ENCODE peak calls at places on chromosomes 12 and 14, in eight cellular contexts. E is adrenal gland; T is IMR-90; Z is CD4-positive, alpha-beta memory T cell; V is suprapubic skin; P is OCI-LY7; K is left ventricle myocardium inferior; U is heart left ventricle. S is an unnamed sample.

GRCh38 chr14:77141592-77142288 is at the start of gene ZDHHC22:
- DNase-seq in E (no peak), T (no peak), Z (no peak), V (no peak), P (no peak), K (no peak), U (no peak), S (no peak)

GRCh38 chr12:113439606-113440030 is 17.4 kb downstream of the SDSL start:
- DNase-seq in E (peak; percentile 66), T (peak; percentile 31), Z (no peak), V (no peak), P (peak; percentile 59), K (no peak), U (no peak), S (no peak)

GRCh38 chr14:98766818-98767217 is 505.2 kb downstream of the BCL11B start:
- DNase-seq in E (no peak), T (no peak), Z (no peak), V (no peak), P (no peak), K (no peak), U (no peak), S (no peak)

GRCh38 chr12:15268927-15269552 is 47.8 kb upstream of the RERG start:
- DNase-seq in E (peak; percentile 78), T (peak; percentile 58), Z (peak; percentile 43), V (no peak), P (peak; percentile 66), K (peak; percentile 14), U (peak; percentile 15), S (no peak)

GRCh38 chr14:104891664-104892500 is 26.8 kb downstream of the CEP170B start:
- DNase-seq in E (peak; percentile 51), T (no peak), Z (no peak), V (peak; percentile 78), P (no peak), K (peak; percentile 14), U (no peak), S (no peak)

GRCh38 chr12:112836736-112837628 is 45.4 kb downstream of the RPH3A start:
- DNase-seq in E (peak; percentile 59), T (no peak), Z (no peak), V (no peak), P (no peak), K (no peak), U (no peak), S (no peak)

GRCh38 chr14:75993567-75994041 is 8.0 kb downstream of the IFT43 start:
- DNase-seq in E (no peak), T (no peak), Z (no peak), V (no peak), P (peak; percentile 45), K (no peak), U (no peak), S (no peak)

GRCh38 chr14:34368971-34369665 is 92.9 kb downstream of the SPTSSA start:
- DNase-seq in E (no peak), T (no peak), Z (no peak), V (no peak), P (no peak), K (no peak), U (no peak), S (no peak)

GRCh38 chr12:90335561-90335960 is 619.4 kb downstream of the CCER1 start:
- DNase-seq in E (no peak), T (no peak), Z (no peak), V (no peak), P (no peak), K (no peak), U (no peak), S (no peak)

GRCh38 chr12:65895031-65895430 is 70.7 kb downstream of the HMGA2 start:
- DNase-seq in E (no peak), T (no peak), Z (no peak), V (no peak), P (no peak), K (no peak), U (no peak), S (no peak)

GRCh38 chr14:78606111-78606510 is 435.9 kb downstream of the NRXN3 start:
- DNase-seq in E (no peak), T (peak; percentile 75), Z (no peak), V (no peak), P (no peak), K (no peak), U (no peak), S (no peak)

GRCh38 chr12:106423291-106423690 is 65.7 kb downstream of the POLR3B start:
- DNase-seq in E (no peak), T (no peak), Z (no peak), V (no peak), P (no peak), K (no peak), U (no peak), S (no peak)

GRCh38 chr12:81084848-81085350 is 7.0 kb downstream of the ACSS3 start:
- DNase-seq in E (no peak), T (no peak), Z (no peak), V (no peak), P (no peak), K (no peak), U (no peak), S (no peak)

GRCh38 chr12:81088221-81088620 is 10.3 kb downstream of the ACSS3 start:
- DNase-seq in E (no peak), T (no peak), Z (no peak), V (no peak), P (no peak), K (no peak), U (no peak), S (no peak)

GRCh38 chr12:81086342-81086741 is 8.5 kb downstream of the ACSS3 start:
- DNase-seq in E (peak; percentile 70), T (no peak), Z (no peak), V (no peak), P (no peak), K (no peak), U (no peak), S (no peak)

GRCh38 chr12:81083906-81084513 is 6.1 kb downstream of the ACSS3 start:
- DNase-seq in E (no peak), T (no peak), Z (no peak), V (no peak), P (no peak), K (no peak), U (no peak), S (no peak)

DNA sequence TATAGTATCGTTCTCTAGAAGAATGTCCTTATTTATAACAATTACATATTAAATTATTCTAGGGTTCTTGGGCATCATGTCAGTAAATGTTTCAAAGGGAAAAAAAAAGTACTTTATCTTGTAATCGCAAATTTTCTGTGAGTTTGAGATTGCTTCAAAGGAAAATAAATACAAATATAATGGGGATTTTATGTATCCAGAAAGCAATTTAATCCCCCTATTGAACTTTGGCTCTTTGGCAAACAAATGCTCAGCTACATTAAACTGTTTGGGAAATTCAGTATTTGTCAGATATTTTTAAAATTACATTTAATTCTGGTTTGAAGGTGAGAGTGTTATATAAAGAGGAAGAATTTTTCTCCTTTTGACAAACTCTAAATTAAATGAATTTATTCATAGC is 8.0 kb downstream of the ACSS3 start:
- DNase-seq in E (no peak), T (no peak), Z (no peak), V (no peak), P (no peak), K (no peak), U (no peak), S (no peak)
- H3K27ac ChIP-seq in E (no peak overlapping the region), T (no peak overlapping the region), Z (no peak overlapping the region), V (no peak overlapping the region), P (no peak overlapping the region), K (peak overlapping the region; percentile 47), U (peak overlapping the region; percentile 46), S (no peak overlapping the region)

DNA sequence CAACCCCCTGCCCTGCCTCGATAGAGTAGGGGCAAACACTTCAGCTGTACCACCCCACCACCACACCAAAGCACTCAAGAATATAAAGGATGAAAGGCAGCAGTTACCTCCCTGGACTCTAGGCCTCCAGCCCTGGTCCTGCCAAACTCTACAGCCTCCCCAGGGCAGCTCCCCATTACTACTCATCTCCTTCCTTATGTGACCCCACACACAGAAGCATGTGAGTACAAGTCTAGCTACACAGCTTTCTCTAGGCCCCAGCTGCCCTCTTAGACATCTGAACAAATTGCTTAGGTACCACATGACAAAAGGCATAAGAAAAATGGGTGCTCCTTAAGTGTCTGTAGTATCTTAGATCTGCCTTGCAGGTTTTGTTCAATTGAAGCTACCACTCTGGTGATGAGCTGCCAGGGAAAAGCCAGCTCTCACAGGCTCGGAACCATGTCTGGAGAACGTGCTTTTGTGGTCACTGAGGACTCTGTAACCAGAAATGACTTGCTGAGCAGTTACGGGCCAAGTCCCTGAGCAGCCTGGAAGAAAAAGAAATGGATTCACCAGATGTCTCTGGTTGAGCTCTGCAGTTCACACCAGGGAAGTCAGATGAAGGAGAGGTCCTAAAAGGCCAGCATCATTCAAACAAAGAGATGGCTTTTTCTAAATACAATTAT is 32.8 kb downstream of the FMNL3 start:
- DNase-seq in E (no peak), T (peak; percentile 41), Z (no peak), V (no peak), P (no peak), K (no peak), U (peak; percentile 58), S (no peak)
- H3K4me1 ChIP-seq in E (peaks cover 24% of the 10 kb centered on the region), T (peaks cover 37% of the 10 kb centered on the region), Z (peaks cover 72% of the 10 kb centered on the region), V (peaks cover 53% of the 10 kb centered on the region), P (peaks cover 52% of the 10 kb centered on the region), K (peaks cover 76% of the 10 kb centered on the region), U (peaks cover 76% of the 10 kb centered on the region), S (peaks cover 52% of the 10 kb centered on the region)

GRCh38 chr14:92923744-92924103 is 774 bp downstream of the CHGA start:
- DNase-seq in E (no peak), T (no peak), Z (no peak), V (no peak), P (no peak), K (no peak), U (no peak), S (no peak)
- H3K4me3 ChIP-seq in E (no peak overlapping the region), T (no peak overlapping the region), Z (no peak overlapping the region), V (no peak overlapping the region), P (peak overlapping the region; percentile 17), K (no peak overlapping the region), U (no peak overlapping the region), S (no peak overlapping the region)

DNA sequence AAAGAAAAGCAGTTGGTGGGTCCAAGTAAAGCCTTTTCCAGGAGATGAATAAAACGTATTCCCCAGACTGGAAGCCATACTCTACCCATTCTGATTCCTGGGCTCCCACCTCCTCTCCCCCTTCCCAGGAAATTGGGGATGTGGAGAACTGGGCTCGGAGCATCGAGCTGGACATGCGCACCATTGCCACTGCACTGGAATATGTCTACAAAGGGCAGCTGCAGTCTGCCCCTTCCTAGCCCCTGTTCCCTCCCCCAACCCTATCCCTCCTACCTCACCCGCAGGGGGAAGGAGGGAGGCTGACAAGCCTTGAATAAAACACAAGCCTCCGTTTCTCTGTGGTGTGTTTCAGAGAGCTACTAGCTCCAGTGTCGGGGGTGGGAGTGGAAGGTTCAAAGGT is 822 bp upstream of the RDH5 start:
- DNase-seq in E (no peak), T (no peak), Z (no peak), V (no peak), P (no peak), K (no peak), U (no peak), S (no peak)
- H3K27ac ChIP-seq in E (peak overlapping the region; percentile 65), T (peak overlapping the region; percentile 30), Z (no peak overlapping the region), V (peak overlapping the region; percentile 49), P (no peak overlapping the region), K (peak overlapping the region; percentile 97), U (peak overlapping the region; percentile 92), S (peak overlapping the region; percentile 94)